ENCODE peak calls at places on chromosomes 13 and 19, in nine cellular contexts. N is Panc1; F is ascending aorta; U is endothelial cell of umbilical vein; A is PC-9; C is CD8-positive, alpha-beta T cell; S is upper lobe of right lung; L is RWPE1; Y is colonic mucosa. G is an unnamed sample.

GRCh38 chr13:74675185-74675584 is 541.0 kb upstream of the KLF12 start:
- DNase-seq in N (no peak), F (no peak), U (no peak), A (no peak), C (no peak), S (no peak), L (peak; percentile 49), Y (no peak), G (no peak)

GRCh38 chr19:54011507-54012211 is 20.2 kb downstream of the CACNG6 start:
- DNase-seq in N (no peak), F (no peak), U (no peak), A (no peak), C (no peak), S (no peak), L (no peak), Y (no peak), G (no peak)

GRCh38 chr13:46751811-46752635 is 44.9 kb downstream of the ESD start:
- DNase-seq in N (no peak), F (no peak), U (no peak), A (no peak), C (peak; percentile 34), S (no peak), L (no peak), Y (no peak), G (no peak)

GRCh38 chr19:9970481-9970880 is 34.2 kb upstream of the OLFM2 start:
- DNase-seq in N (no peak), F (no peak), U (no peak), A (no peak), C (no peak), S (no peak), L (no peak), Y (no peak), G (no peak)

GRCh38 chr13:99431927-99432636 is 69.2 kb upstream of the TM9SF2 start:
- DNase-seq in N (no peak), F (no peak), U (no peak), A (no peak), C (no peak), S (no peak), L (no peak), Y (no peak), G (peak; percentile 53)

GRCh38 chr19:51097166-51097736 is 11.0 kb downstream of the CTU1 start:
- DNase-seq in N (no peak), F (no peak), U (peak; percentile 27), A (peak; percentile 69), C (peak; percentile 57), S (peak; percentile 89), L (peak; percentile 80), Y (peak; percentile 62), G (peak; percentile 90)

GRCh38 chr13:52001120-52001731 is 10.0 kb downstream of the ATP7B start:
- DNase-seq in N (no peak), F (no peak), U (peak; percentile 38), A (no peak), C (no peak), S (no peak), L (peak; percentile 59), Y (no peak), G (peak; percentile 73)

GRCh38 chr13:114065926-114066774 is 66.3 kb downstream of the RASA3 start:
- DNase-seq in N (no peak), F (no peak), U (no peak), A (no peak), C (peak; percentile 18), S (peak; percentile 65), L (no peak), Y (no peak), G (no peak)

GRCh38 chr13:71378992-71379905 is 487.8 kb downstream of the DACH1 start:
- DNase-seq in N (no peak), F (no peak), U (peak; percentile 46), A (no peak), C (no peak), S (no peak), L (no peak), Y (no peak), G (no peak)

GRCh38 chr13:52377898-52378297 is 28.1 kb downstream of the THSD1 start:
- DNase-seq in N (no peak), F (no peak), U (no peak), A (no peak), C (no peak), S (no peak), L (no peak), Y (no peak), G (no peak)

GRCh38 chr13:29583073-29583785 is 12.3 kb downstream of the SLC7A1 start:
- DNase-seq in N (no peak), F (no peak), U (no peak), A (peak; percentile 43), C (no peak), S (no peak), L (peak; percentile 54), Y (peak; percentile 67), G (no peak)

GRCh38 chr13:59963383-59963782 is 200.3 kb downstream of the DIAPH3 start:
- DNase-seq in N (no peak), F (no peak), U (no peak), A (no peak), C (no peak), S (no peak), L (no peak), Y (no peak), G (no peak)

GRCh38 chr13:62321895-62322294 is 906.2 kb upstream of the PCDH20 start:
- DNase-seq in N (no peak), F (no peak), U (no peak), A (no peak), C (no peak), S (no peak), L (no peak), Y (no peak), G (no peak)

GRCh38 chr13:53637971-53638547 is 609.4 kb downstream of the OLFM4 start:
- DNase-seq in N (no peak), F (no peak), U (no peak), A (no peak), C (no peak), S (no peak), L (no peak), Y (no peak), G (no peak)

GRCh38 chr19:10505583-10506229 is 2.5 kb upstream of the KEAP1 start:
- DNase-seq in N (no peak), F (no peak), U (peak; percentile 71), A (peak; percentile 72), C (peak; percentile 73), S (peak; percentile 88), L (no peak), Y (peak; percentile 87), G (peak; percentile 73)

GRCh38 chr19:2827840-2828489 is 8.3 kb downstream of the ZNF554 start:
- DNase-seq in N (no peak), F (no peak), U (no peak), A (no peak), C (no peak), S (no peak), L (no peak), Y (no peak), G (no peak)

GRCh38 chr19:10271543-10272086 is 695 bp downstream of the ICAM1 start:
- DNase-seq in N (no peak), F (no peak), U (peak; percentile 61), A (no peak), C (no peak), S (no peak), L (no peak), Y (peak; percentile 45), G (peak; percentile 72)

GRCh38 chr19:38946229-38947010 is 15.7 kb downstream of the MRPS12 start:
- DNase-seq in N (no peak), F (no peak), U (no peak), A (no peak), C (no peak), S (no peak), L (no peak), Y (no peak), G (no peak)

GRCh38 chr13:73767747-73768315 is 366.4 kb downstream of the KLF12 start:
- DNase-seq in N (no peak), F (no peak), U (no peak), A (no peak), C (no peak), S (no peak), L (peak; percentile 10), Y (peak; percentile 44), G (no peak)

GRCh38 chr19:37763488-37763887 is 15.9 kb downstream of the ZNF573 start:
- DNase-seq in N (peak; percentile 8), F (no peak), U (no peak), A (no peak), C (no peak), S (no peak), L (peak; percentile 51), Y (no peak), G (no peak)

GRCh38 chr19:46842791-46843190 is 7.9 kb downstream of the AP2S1 start:
- DNase-seq in N (no peak), F (no peak), U (no peak), A (no peak), C (no peak), S (no peak), L (no peak), Y (no peak), G (no peak)

DNA sequence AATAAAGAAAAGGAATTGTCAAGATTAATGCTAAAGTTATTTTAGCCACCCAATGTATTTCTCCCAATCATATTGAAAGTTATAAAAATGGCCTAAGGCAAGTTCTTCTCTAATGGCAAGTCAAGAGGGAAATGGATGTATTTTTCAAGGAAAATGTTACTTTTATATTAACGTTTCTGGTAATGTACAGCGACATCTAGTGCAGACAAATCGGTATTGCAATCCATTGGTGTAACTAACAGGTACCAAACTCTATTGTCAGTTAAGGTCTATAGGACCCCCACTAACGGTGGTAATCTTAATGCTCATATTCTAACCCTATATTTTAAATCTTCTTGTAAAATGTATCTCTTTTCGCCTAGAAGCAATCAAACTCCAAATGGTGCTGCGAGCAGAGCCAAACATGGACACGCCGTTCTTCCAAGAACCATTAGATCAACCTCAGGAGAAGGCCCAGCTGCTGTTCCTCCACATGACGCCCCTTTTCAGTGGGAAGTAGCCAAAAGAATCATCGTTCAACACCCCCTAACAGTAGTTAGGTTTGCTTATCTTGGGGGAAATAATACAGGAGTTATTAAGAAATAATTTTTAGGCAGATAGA is 98.5 kb upstream of the PABPC3 start:
- DNase-seq in N (no peak), F (no peak), U (peak; percentile 29), A (no peak), C (no peak), S (no peak), L (peak; percentile 10), Y (peak; percentile 45), G (peak; percentile 37)
- TF ChIP-seq CTCF in N (peak; percentile 76), F (no peak), U (peak; percentile 59), A (peak; percentile 89), C (peak; percentile 81), S (peak; percentile 74), L (peak; percentile 82), Y (peak; percentile 61), G (peak; percentile 73)

GRCh38 chr19:5321851-5322681 is 18.5 kb downstream of the PTPRS start:
- DNase-seq in N (no peak), F (no peak), U (no peak), A (no peak), C (peak; percentile 9), S (no peak), L (no peak), Y (peak; percentile 18), G (peak; percentile 89)
- TF ChIP-seq CTCF in N (no peak), F (no peak), U (no peak), A (no peak), C (no peak), S (no peak), L (no peak), Y (no peak), G (peak; percentile 67)

GRCh38 chr19:29528946-29529645 is 3.3 kb downstream of the VSTM2B start:
- DNase-seq in N (no peak), F (no peak), U (no peak), A (no peak), C (no peak), S (peak; percentile 36), L (no peak), Y (no peak), G (no peak)
- TF ChIP-seq CTCF in N (no peak), F (no peak), U (no peak), A (no peak), C (no peak), S (no peak), L (no peak), Y (no peak), G (no peak)

GRCh38 chr13:106281426-106281825 is 254.0 kb downstream of the EFNB2 start:
- DNase-seq in N (no peak), F (no peak), U (no peak), A (no peak), C (no peak), S (no peak), L (no peak), Y (no peak), G (no peak)
- TF ChIP-seq CTCF in N (no peak), F (no peak), U (no peak), A (no peak), C (no peak), S (no peak), L (no peak), Y (no peak), G (no peak)

G was measured in GM13977.